ENCODE peak calls at places on chromosomes 3 and 15, in nine cellular contexts. W is heart right ventricle, B is IMR-90, O is epithelial cell of esophagus, C is OCI-LY7, U is psoas muscle, Q is pancreas, M is HFFc6, V is nephron progenitor cell. N is an unnamed sample.

GRCh38 chr3:168467085-168467714 is 371.5 kb upstream of the GOLIM4 start:
- DNase-seq in O (peak; percentile 27), C (no peak), M (no peak), Q (no peak), V (no peak), W (peak; percentile 23), B (peak; percentile 55), U (no peak), N (no peak)

GRCh38 chr3:17810759-17811158 is 68.3 kb upstream of the TBC1D5 start:
- DNase-seq in Q (no peak), B (peak; percentile 37), U (no peak), V (no peak), O (peak; percentile 26), C (peak; percentile 11), W (no peak), M (peak; percentile 78), N (no peak)

GRCh38 chr3:42387802-42388651 is 22.4 kb downstream of the LYZL4 start:
- DNase-seq in V (no peak), W (no peak), U (no peak), Q (no peak), C (peak; percentile 45), B (no peak), O (peak; percentile 13), M (no peak), N (peak; percentile 40)

GRCh38 chr3:136860541-136860940 is 1.5 kb upstream of the NCK1 start:
- DNase-seq in M (no peak), V (peak; percentile 18), W (no peak), B (no peak), Q (no peak), C (peak; percentile 40), O (no peak), U (no peak), N (no peak)

GRCh38 chr15:34084086-34084485 is 17.6 kb downstream of the EMC7 start:
- DNase-seq in U (peak; percentile 28), C (no peak), V (no peak), M (no peak), W (no peak), B (peak; percentile 84), Q (no peak), O (no peak), N (no peak)

GRCh38 chr15:52343831-52344230 is 48.2 kb upstream of the MYO5C start:
- DNase-seq in B (peak; percentile 50), W (no peak), V (no peak), O (no peak), M (peak; percentile 39), C (no peak), U (no peak), Q (no peak), N (no peak)

GRCh38 chr3:101638262-101638745 is 38.6 kb downstream of the ZBTB11 start:
- DNase-seq in C (peak; percentile 7), M (no peak), W (no peak), V (peak; percentile 7), B (no peak), U (no peak), Q (no peak), O (no peak), N (peak; percentile 27)

GRCh38 chr15:78000089-78000926 is 77.2 kb downstream of the TBC1D2B start:
- DNase-seq in U (peak; percentile 74), B (peak; percentile 39), O (peak; percentile 88), M (peak; percentile 22), C (peak; percentile 90), V (peak; percentile 91), Q (peak; percentile 90), W (peak; percentile 57), N (no peak)

GRCh38 chr3:155012584-155012983 is 67.5 kb upstream of the MME start:
- DNase-seq in O (no peak), U (no peak), C (no peak), M (no peak), V (no peak), B (no peak), W (no peak), Q (no peak), N (no peak)
- TF ChIP-seq CTCF in O (no peak), U (no peak), C (peak; percentile 22), M (peak; percentile 26), V (no peak), B (no peak), W (no peak), Q (no peak), N (no peak)

GRCh38 chr15:96583671-96584070 is 253.2 kb downstream of the NR2F2 start:
- DNase-seq in W (no peak), M (no peak), V (no peak), O (peak; percentile 32), B (no peak), U (no peak), C (no peak), Q (no peak), N (no peak)
- TF ChIP-seq CTCF in W (no peak), M (no peak), V (no peak), O (peak; percentile 42), B (no peak), U (no peak), C (no peak), Q (no peak), N (peak; percentile 8)

GRCh38 chr3:112302061-112302830 is 8.2 kb upstream of the SLC9C1 start:
- DNase-seq in B (peak; percentile 47), Q (no peak), M (no peak), O (no peak), W (no peak), U (no peak), C (no peak), V (no peak), N (no peak)

GRCh38 chr3:112303811-112304325 is 9.9 kb upstream of the SLC9C1 start:
- DNase-seq in C (peak; percentile 50), M (peak; percentile 3), W (no peak), O (peak; percentile 19), U (no peak), V (no peak), B (peak; percentile 28), Q (no peak), N (no peak)

GRCh38 chr3:112306825-112307224 is 12.8 kb upstream of the SLC9C1 start:
- DNase-seq in B (no peak), O (no peak), W (no peak), C (no peak), U (no peak), V (no peak), Q (no peak), M (no peak), N (no peak)

GRCh38 chr3:112302881-112303761 is 9.1 kb upstream of the SLC9C1 start:
- DNase-seq in C (peak; percentile 33), U (no peak), O (no peak), M (no peak), W (no peak), B (peak; percentile 11), V (no peak), Q (no peak), N (no peak)

GRCh38 chr3:112304611-112305010 is 10.6 kb upstream of the SLC9C1 start:
- DNase-seq in V (no peak), C (peak; percentile 27), B (peak; percentile 13), W (no peak), Q (no peak), U (no peak), M (peak; percentile 8), O (no peak), N (no peak)
- TF ChIP-seq CTCF in V (no peak), C (peak; percentile 46), B (peak; percentile 28), W (no peak), Q (no peak), U (peak; percentile 15), M (peak; percentile 71), O (peak; percentile 22), N (peak; percentile 40)

DNA sequence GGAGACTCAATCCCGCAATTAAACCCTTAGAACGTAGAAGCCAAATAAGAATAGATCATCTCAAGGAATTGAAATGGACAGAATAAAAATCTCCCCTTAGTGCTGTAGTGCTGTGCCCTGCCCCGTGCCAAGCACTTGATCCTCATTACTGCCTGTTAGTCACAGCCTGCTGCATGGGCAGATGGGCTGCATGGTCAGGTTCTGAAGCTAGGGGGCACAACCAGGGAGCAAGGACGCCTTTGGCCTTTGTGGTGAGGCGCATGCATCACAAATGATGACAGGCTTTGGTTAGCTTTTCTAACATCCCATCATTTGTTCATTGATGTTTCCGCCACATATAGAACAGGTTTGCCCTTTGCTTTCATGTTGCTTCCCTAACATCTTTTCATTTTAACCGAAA is 336.3 kb upstream of the ADAMTS9 start:
- DNase-seq in V (no peak), W (no peak), Q (no peak), C (no peak), O (no peak), U (no peak), B (no peak), M (no peak), N (no peak)
- TF ChIP-seq CTCF in V (no peak), W (no peak), Q (no peak), C (no peak), O (no peak), U (no peak), B (no peak), M (no peak), N (no peak)

N was measured in osteocyte.